ENCODE peak calls at places on chromosomes 1 and 21, in six cellular contexts. K, W, G, R, X and V are unnamed samples.

GRCh38 chr1:205965039-205965630 is 21.9 kb upstream of the SLC26A9 start:
- DNase-seq in K (no peak), W (no peak), G (no peak), R (no peak), X (peak), V (no peak)

GRCh38 chr1:229812148-229812547 is 186.1 kb downstream of the URB2 start:
- DNase-seq in K (no peak), W (no peak), G (no peak), R (no peak), X (no peak), V (no peak)

GRCh38 chr1:17273096-17273495 is 24.2 kb downstream of the PADI3 start:
- DNase-seq in K (no peak), W (no peak), G (no peak), R (no peak), X (no peak), V (no peak)

GRCh38 chr1:18141661-18142060 is 34.1 kb downstream of the IGSF21 start:
- DNase-seq in K (no peak), W (no peak), G (no peak), R (no peak), X (no peak), V (no peak)

GRCh38 chr1:34929853-34930701 is 627 bp upstream of the DLGAP3 start:
- DNase-seq in K (peak), W (no peak), G (no peak), R (no peak), X (no peak), V (no peak)

GRCh38 chr1:218572046-218572445 is 226.9 kb downstream of the TGFB2 start:
- DNase-seq in K (no peak), W (no peak), G (no peak), R (no peak), X (no peak), V (no peak)

GRCh38 chr1:202281316-202282016 is 60.3 kb downstream of the UBE2T start:
- DNase-seq in K (peak), W (no peak), G (no peak), R (no peak), X (no peak), V (no peak)

GRCh38 chr21:41752231-41752681 is 14.6 kb downstream of the RIPK4 start:
- DNase-seq in K (no peak), W (no peak), G (no peak), R (peak), X (no peak), V (no peak)

GRCh38 chr1:165888552-165888920 is 61.1 kb downstream of the UCK2 start:
- DNase-seq in K (no peak), W (no peak), G (no peak), R (no peak), X (no peak), V (no peak)

GRCh38 chr1:206002833-206003532 is at the start of gene RAB7B:
- DNase-seq in K (no peak), W (no peak), G (no peak), R (peak), X (no peak), V (no peak)

GRCh38 chr1:160781914-160782689 is 13.9 kb upstream of the LY9 start:
- DNase-seq in K (no peak), W (no peak), G (peak), R (no peak), X (no peak), V (no peak)

GRCh38 chr1:94551449-94551848 is 9.9 kb upstream of the F3 start:
- DNase-seq in K (no peak), W (no peak), G (no peak), R (no peak), X (no peak), V (no peak)

GRCh38 chr1:10904396-10905358 is 107.8 kb upstream of the TARDBP start:
- DNase-seq in K (no peak), W (peak), G (peak), R (no peak), X (no peak), V (no peak)

GRCh38 chr1:18535391-18536210 is 54.9 kb downstream of the KLHDC7A start:
- DNase-seq in K (no peak), W (no peak), G (no peak), R (no peak), X (peak), V (no peak)

GRCh38 chr1:36083635-36084501 is at the start of gene TEKT2:
- DNase-seq in K (peak), W (peak), G (no peak), R (no peak), X (peak), V (no peak)